ENCODE peak calls at places on chromosome 18, in eight cellular contexts. H is iris pigment epithelial cell, R is cardiac muscle cell, G is lower lobe of right lung, A is adrenal gland, W is NCI-H2081 treated with DMSO at 0.1 percent for 48 hours, F is AG08395, B is hippocampal formation. J is an unnamed sample.
A peak's percentile ranks its signal among the peaks of the same experiment; 100 is the strongest.

GRCh38 chr18:61870151-61870550 is 22.7 kb downstream of the RNF152 start:
- DNase-seq in H (peak; percentile 88), A (no peak), B (no peak), W (no peak), G (no peak), F (peak; percentile 81), R (no peak), J (no peak)

GRCh38 chr18:38606841-38607240 is 1041.2 kb upstream of the CELF4 start:
- DNase-seq in W (no peak), H (no peak), R (peak; percentile 24), B (no peak), G (no peak), F (no peak), A (no peak), J (no peak)

GRCh38 chr18:12296087-12296403 is 12.0 kb upstream of the TUBB6 start:
- DNase-seq in B (no peak), A (no peak), G (no peak), F (no peak), H (peak; percentile 49), R (no peak), W (no peak), J (no peak)

GRCh38 chr18:58043452-58044369 is at the start of gene NEDD4L:
- DNase-seq in F (peak; percentile 84), B (peak; percentile 76), H (peak; percentile 90), W (no peak), R (peak; percentile 91), A (peak; percentile 88), G (peak; percentile 89), J (peak; percentile 90)

GRCh38 chr18:35580748-35581534 is 599 bp upstream of the GALNT1 start:
- DNase-seq in H (peak; percentile 45), B (peak; percentile 65), G (peak; percentile 71), R (peak; percentile 88), W (no peak), A (peak; percentile 71), F (peak; percentile 67), J (peak; percentile 77)

GRCh38 chr18:75931079-75931478 is 503.6 kb upstream of the SMIM21 start:
- DNase-seq in B (no peak), G (no peak), W (no peak), R (no peak), A (no peak), F (no peak), H (no peak), J (no peak)

GRCh38 chr18:63297678-63298392 is 21.7 kb downstream of the BCL2 start:
- DNase-seq in R (no peak), H (no peak), W (no peak), B (peak; percentile 43), G (no peak), A (no peak), F (no peak), J (no peak)

GRCh38 chr18:49524951-49525350 is 36.9 kb upstream of the LIPG start:
- DNase-seq in R (no peak), A (no peak), H (no peak), G (no peak), W (no peak), F (no peak), B (no peak), J (no peak)

GRCh38 chr18:75582406-75582821 is 154.9 kb upstream of the SMIM21 start:
- DNase-seq in R (no peak), G (no peak), B (no peak), H (no peak), A (no peak), F (peak; percentile 73), W (no peak), J (no peak)

GRCh38 chr18:25365242-25365641 is 13.3 kb upstream of the ZNF521 start:
- DNase-seq in B (no peak), F (no peak), G (no peak), A (no peak), W (no peak), H (no peak), R (no peak), J (no peak)

GRCh38 chr18:37299471-37300304 is 265.9 kb downstream of the CELF4 start:
- DNase-seq in W (peak; percentile 84), R (peak; percentile 48), F (peak; percentile 94), A (peak; percentile 92), G (peak; percentile 81), H (peak; percentile 96), B (peak; percentile 54), J (peak; percentile 91)

GRCh38 chr18:9348766-9349165 is 14.2 kb downstream of the TWSG1 start:
- DNase-seq in A (no peak), F (no peak), W (no peak), R (no peak), G (no peak), B (no peak), H (peak; percentile 55), J (no peak)

GRCh38 chr18:1464444-1465217 is 560.0 kb downstream of the ADCYAP1 start:
- DNase-seq in G (no peak), A (no peak), R (no peak), H (no peak), B (no peak), W (no peak), F (no peak), J (no peak)

GRCh38 chr18:37551846-37552245 is 13.8 kb downstream of the CELF4 start:
- DNase-seq in G (no peak), R (no peak), B (no peak), W (no peak), A (no peak), F (no peak), H (no peak), J (no peak)

GRCh38 chr18:33146009-33146408 is 294.5 kb downstream of the CCDC178 start:
- DNase-seq in R (no peak), W (no peak), A (no peak), G (no peak), B (no peak), H (no peak), F (no peak), J (no peak)

GRCh38 chr18:37453754-37454153 is 111.8 kb downstream of the CELF4 start:
- DNase-seq in H (no peak), A (peak; percentile 14), W (no peak), G (no peak), B (no peak), R (no peak), F (no peak), J (no peak)

GRCh38 chr18:70154591-70155194 is 50.8 kb downstream of the RTTN start:
- DNase-seq in W (no peak), R (no peak), F (peak; percentile 59), G (no peak), B (no peak), A (no peak), H (peak; percentile 98), J (no peak)

J was measured in aorta.